ENCODE peak calls at places on chromosome 11, in six cellular contexts. One of them, this sample, is unnamed.

GRCh38 chr11:87228820-87229219 is 191.1 kb downstream of the TMEM135 start:
- DNase-seq in IMR-90: no peak
- DNase-seq in astrocyte of the spinal cord: no peak
- DNase-seq in choroid plexus epithelial cell: no peak
- DNase-seq in neural crest cell: no peak
- DNase-seq in HEK293T: no peak
- DNase-seq in this sample: no peak

GRCh38 chr11:58061813-58062212 is 31.1 kb downstream of the OR6Q1 start:
- DNase-seq in IMR-90: peak
- DNase-seq in astrocyte of the spinal cord: peak
- DNase-seq in choroid plexus epithelial cell: no peak
- DNase-seq in neural crest cell: no peak
- DNase-seq in HEK293T: no peak
- DNase-seq in this sample: no peak

GRCh38 chr11:115463606-115464005 is 40.6 kb downstream of the CADM1 start:
- DNase-seq in IMR-90: no peak
- DNase-seq in astrocyte of the spinal cord: no peak
- DNase-seq in choroid plexus epithelial cell: no peak
- DNase-seq in neural crest cell: no peak
- DNase-seq in HEK293T: no peak
- DNase-seq in this sample: no peak

GRCh38 chr11:19557720-19558140 is 154.9 kb upstream of the NAV2 start:
- DNase-seq in IMR-90: peak
- DNase-seq in astrocyte of the spinal cord: peak
- DNase-seq in choroid plexus epithelial cell: peak
- DNase-seq in neural crest cell: peak
- DNase-seq in HEK293T: peak
- DNase-seq in this sample: peak

GRCh38 chr11:121716060-121716459 is 263.3 kb upstream of the SORL1-AS1 start:
- DNase-seq in IMR-90: peak
- DNase-seq in astrocyte of the spinal cord: peak
- DNase-seq in choroid plexus epithelial cell: peak
- DNase-seq in neural crest cell: no peak
- DNase-seq in HEK293T: no peak
- DNase-seq in this sample: no peak

GRCh38 chr11:63537293-63538101 is 889 bp downstream of the PLAAT4 start:
- DNase-seq in IMR-90: peak
- DNase-seq in astrocyte of the spinal cord: peak
- DNase-seq in choroid plexus epithelial cell: peak
- DNase-seq in neural crest cell: no peak
- DNase-seq in HEK293T: no peak
- DNase-seq in this sample: peak

GRCh38 chr11:115843116-115843515 is 338.9 kb upstream of the CADM1 start:
- DNase-seq in IMR-90: no peak
- DNase-seq in astrocyte of the spinal cord: no peak
- DNase-seq in choroid plexus epithelial cell: no peak
- DNase-seq in neural crest cell: no peak
- DNase-seq in HEK293T: no peak
- DNase-seq in this sample: no peak

GRCh38 chr11:25943031-25943430 is 388.9 kb upstream of the ANO3 start:
- DNase-seq in IMR-90: no peak
- DNase-seq in astrocyte of the spinal cord: no peak
- DNase-seq in choroid plexus epithelial cell: no peak
- DNase-seq in neural crest cell: no peak
- DNase-seq in HEK293T: no peak
- DNase-seq in this sample: no peak

GRCh38 chr11:23124996-23125395 is 264.7 kb upstream of the CCDC179 start:
- DNase-seq in IMR-90: no peak
- DNase-seq in astrocyte of the spinal cord: no peak
- DNase-seq in choroid plexus epithelial cell: peak
- DNase-seq in neural crest cell: no peak
- DNase-seq in HEK293T: no peak
- DNase-seq in this sample: no peak

GRCh38 chr11:118435233-118435892 is 929 bp upstream of the KMT2A start:
- DNase-seq in IMR-90: peak
- DNase-seq in astrocyte of the spinal cord: peak
- DNase-seq in choroid plexus epithelial cell: peak
- DNase-seq in neural crest cell: peak
- DNase-seq in HEK293T: peak
- DNase-seq in this sample: peak

GRCh38 chr11:130037058-130037457 is 32.6 kb upstream of the APLP2 start:
- DNase-seq in IMR-90: peak
- DNase-seq in astrocyte of the spinal cord: peak
- DNase-seq in choroid plexus epithelial cell: peak
- DNase-seq in neural crest cell: no peak
- DNase-seq in HEK293T: no peak
- DNase-seq in this sample: no peak

GRCh38 chr11:86176165-86176884 is 68.2 kb upstream of the EED start:
- DNase-seq in IMR-90: peak
- DNase-seq in astrocyte of the spinal cord: peak
- DNase-seq in choroid plexus epithelial cell: peak
- DNase-seq in neural crest cell: no peak
- DNase-seq in HEK293T: no peak
- DNase-seq in this sample: no peak

GRCh38 chr11:2523821-2524391 is 79.1 kb downstream of the KCNQ1 start:
- DNase-seq in IMR-90: no peak
- DNase-seq in astrocyte of the spinal cord: no peak
- DNase-seq in choroid plexus epithelial cell: no peak
- DNase-seq in neural crest cell: no peak
- DNase-seq in HEK293T: no peak
- DNase-seq in this sample: peak

GRCh38 chr11:92225206-92225562 is 566 bp downstream of the FAT3 start:
- DNase-seq in IMR-90: no peak
- DNase-seq in astrocyte of the spinal cord: no peak
- DNase-seq in choroid plexus epithelial cell: no peak
- DNase-seq in neural crest cell: no peak
- DNase-seq in HEK293T: peak
- DNase-seq in this sample: no peak

GRCh38 chr11:65861533-65862183 is 1.4 kb downstream of the MUS81 start:
- DNase-seq in IMR-90: no peak
- DNase-seq in astrocyte of the spinal cord: no peak
- DNase-seq in choroid plexus epithelial cell: no peak
- DNase-seq in neural crest cell: no peak
- DNase-seq in HEK293T: no peak
- DNase-seq in this sample: no peak